ENCODE peak calls at places on chromosomes 7 and 10, in ten cellular contexts. Y is Panc1; M is adipocyte; H is heart left ventricle; I is WERI-Rb-1; N is left ventricle myocardium inferior; W is NB4; A is cardiac fibroblast; J is CD4-positive, alpha-beta memory T cell; E is iPS DF 6.9. G is an unnamed sample.

GRCh38 chr10:61803269-61803668 is 98.2 kb upstream of the ARID5B start:
- DNase-seq in H (no peak), E (no peak), I (no peak), Y (no peak), J (no peak), W (no peak), N (no peak), M (no peak), A (no peak), G (no peak)

GRCh38 chr10:103273026-103273425 is 3.9 kb upstream of the INA start:
- DNase-seq in N (no peak), M (peak), H (no peak), I (no peak), E (no peak), J (no peak), W (peak), Y (peak), A (peak), G (no peak)

GRCh38 chr10:71616817-71617654 is 102.5 kb downstream of the C10orf105 start:
- DNase-seq in I (no peak), E (no peak), J (no peak), W (no peak), Y (no peak), N (no peak), A (no peak), M (no peak), H (no peak), G (no peak)

GRCh38 chr10:101301111-101301731 is 52.7 kb upstream of the BTRC start:
- DNase-seq in J (no peak), W (peak), E (no peak), I (peak), M (no peak), H (peak), N (no peak), Y (no peak), A (peak), G (peak)

GRCh38 chr7:74022507-74022906 is 5.5 kb upstream of the ELN start:
- DNase-seq in M (no peak), E (no peak), H (no peak), I (no peak), A (no peak), W (no peak), N (no peak), J (no peak), Y (no peak), G (no peak)

GRCh38 chr10:118310822-118311221 is 31.3 kb downstream of the FAM204A start:
- DNase-seq in J (no peak), Y (no peak), N (no peak), A (peak), E (no peak), M (peak), I (no peak), W (no peak), H (no peak), G (no peak)

GRCh38 chr7:103731169-103731568 is 258.3 kb downstream of the RELN start:
- DNase-seq in A (no peak), Y (no peak), N (no peak), I (no peak), J (no peak), E (no peak), W (no peak), H (no peak), M (no peak), G (no peak)

GRCh38 chr7:148927141-148927540 is 43.0 kb upstream of the EZH2 start:
- DNase-seq in A (no peak), W (no peak), N (no peak), Y (no peak), I (no peak), E (no peak), M (no peak), J (no peak), H (no peak), G (no peak)

GRCh38 chr10:52314822-52315552 is 906 bp downstream of the DKK1 start:
- DNase-seq in A (peak), I (no peak), E (no peak), M (peak), H (no peak), Y (no peak), J (no peak), N (no peak), W (no peak), G (no peak)

GRCh38 chr10:79608505-79609375 is 2.0 kb upstream of the SFTPA1 start:
- DNase-seq in Y (no peak), H (no peak), J (peak), M (peak), W (peak), A (peak), E (peak), N (no peak), I (peak), G (peak)

GRCh38 chr7:25389489-25390106 is 161.3 kb upstream of the NPVF start:
- DNase-seq in I (no peak), E (peak), H (no peak), Y (no peak), N (no peak), M (peak), A (peak), W (peak), J (peak), G (peak)

GRCh38 chr10:44817961-44818649 is 93.0 kb upstream of the TMEM72 start:
- DNase-seq in J (no peak), I (no peak), N (no peak), W (no peak), E (no peak), M (no peak), H (no peak), Y (no peak), A (no peak), G (no peak)

GRCh38 chr7:30403477-30403876 is 75.1 kb downstream of the NOD1 start:
- DNase-seq in A (no peak), H (no peak), E (no peak), J (no peak), I (no peak), M (no peak), W (no peak), N (no peak), Y (no peak), G (no peak)

GRCh38 chr10:114777415-114777814 is 44.2 kb upstream of the FHIP2A start:
- DNase-seq in E (no peak), H (no peak), W (no peak), Y (no peak), J (no peak), M (no peak), I (no peak), N (no peak), A (no peak), G (no peak)

GRCh38 chr10:25952857-25953256 is 18.8 kb downstream of the MYO3A start:
- DNase-seq in H (no peak), N (no peak), A (no peak), I (no peak), Y (no peak), J (no peak), E (no peak), M (no peak), W (no peak), G (no peak)

GRCh38 chr7:105820667-105821066 is 55.7 kb downstream of the ATXN7L1 start:
- DNase-seq in M (no peak), W (no peak), H (no peak), A (no peak), I (no peak), E (no peak), Y (no peak), N (no peak), J (no peak), G (peak)

GRCh38 chr10:62560207-62560819 is 186.1 kb downstream of the ZNF365 start:
- DNase-seq in E (no peak), I (no peak), W (no peak), Y (no peak), A (peak), M (peak), H (no peak), N (no peak), J (no peak), G (no peak)

GRCh38 chr7:31815796-31816195 is 128.8 kb downstream of the PPP1R17 start:
- DNase-seq in J (no peak), H (no peak), W (no peak), A (peak), Y (no peak), N (no peak), I (no peak), M (no peak), E (no peak), G (no peak)

GRCh38 chr10:87850742-87851205 is 12.6 kb downstream of the KLLN start:
- DNase-seq in I (peak), M (peak), J (peak), Y (no peak), E (no peak), N (peak), A (peak), W (peak), H (peak), G (peak)

GRCh38 chr10:62224606-62225005 is 44.0 kb downstream of the RTKN2 start:
- DNase-seq in H (no peak), Y (no peak), J (no peak), I (no peak), M (peak), N (no peak), E (no peak), A (peak), W (no peak), G (no peak)

GRCh38 chr7:44966731-44967538 is 11.9 kb downstream of the MYO1G start:
- DNase-seq in H (no peak), N (no peak), M (no peak), E (no peak), J (no peak), I (no peak), W (peak), Y (no peak), A (no peak), G (no peak)

GRCh38 chr7:1703475-1704325 is 33.6 kb downstream of the ELFN1 start:
- DNase-seq in A (no peak), I (peak), Y (no peak), H (peak), M (no peak), N (no peak), J (no peak), E (no peak), W (no peak), G (no peak)

GRCh38 chr7:148697256-148697841 is 1.4 kb upstream of the CUL1 start:
- DNase-seq in J (peak), N (peak), A (peak), I (no peak), E (no peak), Y (no peak), M (peak), H (peak), W (peak), G (no peak)

DNA sequence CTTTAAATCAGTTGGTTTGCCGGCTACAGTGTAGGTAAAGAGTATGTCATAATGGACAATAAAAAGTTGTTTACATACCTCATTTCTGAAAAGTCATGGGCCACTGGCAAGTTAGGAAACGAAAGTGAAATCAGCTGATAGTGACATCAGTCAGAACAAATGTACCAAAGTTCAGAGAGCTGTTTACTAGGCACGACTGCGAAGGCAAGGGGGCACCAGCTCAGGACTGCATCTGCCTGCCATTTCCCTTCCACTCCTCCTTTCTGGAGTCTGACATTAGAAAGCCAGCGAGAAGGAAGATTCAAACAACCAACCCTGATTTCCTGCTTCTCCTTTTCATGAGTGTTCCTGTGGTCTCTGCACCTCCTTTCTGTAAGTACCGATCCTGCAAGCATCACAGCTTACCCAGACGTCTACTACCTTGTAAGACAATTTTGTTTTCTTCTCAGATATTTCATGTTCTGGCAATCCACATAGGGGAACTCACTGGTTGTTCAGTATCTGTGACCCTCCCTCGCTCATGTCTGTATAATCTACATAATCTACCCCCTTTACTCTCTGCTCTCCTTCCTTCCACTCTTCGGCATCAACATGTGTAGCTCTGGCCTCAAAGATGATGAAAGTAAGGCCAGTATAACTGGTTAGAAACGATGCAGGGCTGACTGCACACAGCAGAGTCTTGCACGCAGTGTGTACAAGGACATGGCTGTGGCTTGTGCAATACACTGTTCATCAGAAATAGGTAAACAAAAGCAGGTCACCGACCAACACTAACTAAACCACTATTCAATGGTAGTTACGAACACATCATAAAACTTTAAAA is at the start of gene TMEM140:
- DNase-seq in A (peak), N (no peak), Y (peak), M (peak), E (no peak), W (no peak), J (peak), I (no peak), H (peak), G (peak)
- H3K4me3 ChIP-seq in A (peak), N (peak), Y (peak), M (peak), E (no peak), W (no peak), J (peak), I (no peak), H (peak), G (peak)

GRCh38 chr10:125209591-125210373 is 49.4 kb upstream of the CTBP2 start:
- DNase-seq in H (no peak), M (peak), I (no peak), Y (no peak), N (no peak), W (no peak), E (no peak), J (no peak), A (no peak), G (no peak)
- H3K4me3 ChIP-seq in H (no peak), M (no peak), I (no peak), Y (no peak), N (no peak), W (no peak), E (no peak), J (no peak), A (no peak), G (no peak)

DNA sequence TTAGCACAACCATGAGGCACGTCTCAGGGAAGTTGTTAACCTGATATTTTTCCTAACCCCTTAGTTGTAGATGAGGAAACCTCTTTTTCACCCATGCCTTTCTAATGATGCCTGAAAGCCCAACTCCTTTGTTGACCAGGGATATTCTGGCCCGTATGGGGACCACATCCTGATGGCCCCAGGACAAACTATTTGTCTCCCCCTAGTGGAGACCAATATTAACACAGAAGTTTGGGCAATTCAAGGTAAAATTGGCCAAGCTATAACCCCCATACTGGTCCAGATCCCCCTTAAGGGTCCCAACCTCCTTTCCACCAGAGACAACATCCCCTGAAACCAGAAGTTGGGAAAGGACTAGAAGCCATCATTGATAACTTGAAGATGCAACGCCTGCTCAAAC is 893.3 kb downstream of the SORCS1 start:
- DNase-seq in A (no peak), J (no peak), I (no peak), W (no peak), E (no peak), N (no peak), M (no peak), Y (no peak), H (no peak), G (no peak)
- H3K4me3 ChIP-seq in A (no peak), J (no peak), I (no peak), W (no peak), E (no peak), N (no peak), M (no peak), Y (no peak), H (no peak), G (no peak)

DNA sequence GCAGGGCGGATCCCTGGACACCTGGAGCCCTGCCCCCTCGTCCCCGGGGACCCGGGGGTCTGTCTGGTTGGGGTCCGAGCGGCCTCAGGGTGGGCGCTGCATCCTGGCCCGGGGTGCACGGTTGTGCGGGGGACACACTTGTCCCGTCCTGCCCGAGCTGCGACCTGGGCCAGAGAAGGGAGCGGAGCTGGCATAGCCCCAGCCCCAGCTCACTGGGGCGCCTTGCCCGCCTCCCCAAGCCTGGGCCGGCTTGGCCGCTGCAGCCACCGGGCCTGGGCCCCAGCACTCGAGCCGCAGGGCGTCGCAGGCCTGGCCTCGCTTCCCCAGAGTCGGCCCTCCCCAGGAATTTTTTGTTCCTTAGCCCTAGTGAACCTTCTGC is 54.5 kb downstream of the GLRX3 start:
- DNase-seq in A (no peak), J (peak), N (no peak), E (no peak), I (no peak), M (no peak), H (no peak), W (no peak), Y (no peak), G (no peak)
- H3K4me3 ChIP-seq in A (peak), J (peak), N (peak), E (peak), I (peak), M (peak), H (peak), W (no peak), Y (peak), G (no peak)

DNA sequence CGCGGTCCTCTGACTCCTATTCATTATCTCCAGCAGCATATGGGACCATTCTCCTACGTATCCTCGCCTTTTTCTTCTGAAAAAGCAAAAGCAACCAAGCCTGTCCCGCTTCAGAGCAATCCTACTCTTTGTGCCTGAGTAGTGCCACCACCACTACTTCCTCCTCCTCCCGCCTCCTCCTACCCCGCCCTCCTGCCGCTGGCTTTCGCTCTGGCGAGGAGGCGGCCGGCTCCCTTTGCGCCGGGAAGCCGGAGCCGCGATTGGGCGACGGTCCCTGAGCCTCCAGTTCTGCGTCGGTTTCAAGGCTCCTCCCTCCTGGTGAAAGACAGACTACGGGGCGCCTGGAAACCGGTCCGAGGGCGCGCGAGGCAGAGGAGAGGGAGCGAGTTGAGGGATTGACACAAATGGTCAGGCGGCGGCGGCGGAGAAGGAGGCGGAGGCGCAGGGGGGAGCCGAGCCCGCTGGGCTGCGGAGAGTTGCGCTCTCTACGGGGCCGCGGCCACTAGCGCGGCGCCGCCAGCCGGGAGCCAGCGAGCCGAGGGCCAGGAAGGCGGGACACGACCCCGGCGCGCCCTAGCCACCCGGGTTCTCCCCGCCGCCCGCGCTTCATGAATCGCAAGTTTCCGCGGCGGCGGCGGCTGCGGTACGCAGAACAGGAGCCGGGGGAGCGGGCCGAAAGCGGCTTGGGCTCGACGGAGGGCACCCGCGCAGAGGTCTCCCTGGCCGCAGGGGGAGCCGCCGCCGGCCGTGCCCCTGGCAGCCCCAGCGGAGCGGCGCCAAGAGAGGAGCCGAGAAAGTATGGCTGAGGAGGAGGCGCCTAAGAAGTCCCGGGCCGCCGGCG is at the start of gene FZD1:
- DNase-seq in E (peak), N (peak), W (peak), J (peak), M (peak), I (peak), A (peak), H (peak), Y (peak), G (peak)
- H3K4me3 ChIP-seq in E (peak), N (peak), W (peak), J (peak), M (peak), I (peak), A (peak), H (peak), Y (peak), G (peak)

G was measured in Jurkat, Clone E6-1.